ENCODE peak calls at places on chromosomes 3 and 15, in ten cellular contexts. One of them, this sample, is unnamed. For H3K36me3, the result is how much of the 10 kb centered on the place peaks cover.

GRCh38 chr3:24678441-24678865 is 183.8 kb upstream of the THRB start:
- DNase-seq in kidney epithelial cell: peak
- DNase-seq in thyroid gland: no peak
- DNase-seq in Peyer's patch: no peak
- DNase-seq in aorta: no peak
- DNase-seq in fibroblast of lung: peak
- DNase-seq in CD8-positive, alpha-beta memory T cell: no peak
- DNase-seq in GM23338: no peak
- DNase-seq in adipocyte: peak
- DNase-seq in stomach: no peak
- DNase-seq in this sample: no peak

GRCh38 chr3:60573494-60573893 is 677.8 kb downstream of the FHIT start:
- DNase-seq in stomach: no peak
- DNase-seq in kidney epithelial cell: no peak
- DNase-seq in GM23338: no peak
- DNase-seq in aorta: no peak
- DNase-seq in thyroid gland: no peak
- DNase-seq in CD8-positive, alpha-beta memory T cell: no peak
- DNase-seq in fibroblast of lung: no peak
- DNase-seq in Peyer's patch: no peak
- DNase-seq in adipocyte: no peak
- DNase-seq in this sample: no peak

GRCh38 chr3:174955513-174956001 is 96.4 kb downstream of the NAALADL2 start:
- DNase-seq in fibroblast of lung: no peak
- DNase-seq in thyroid gland: no peak
- DNase-seq in aorta: no peak
- DNase-seq in CD8-positive, alpha-beta memory T cell: no peak
- DNase-seq in GM23338: no peak
- DNase-seq in kidney epithelial cell: peak
- DNase-seq in stomach: no peak
- DNase-seq in adipocyte: peak
- DNase-seq in Peyer's patch: no peak
- DNase-seq in this sample: peak

GRCh38 chr3:30161370-30161769 is 445.0 kb upstream of the TGFBR2 start:
- DNase-seq in kidney epithelial cell: no peak
- DNase-seq in stomach: no peak
- DNase-seq in GM23338: no peak
- DNase-seq in fibroblast of lung: peak
- DNase-seq in Peyer's patch: no peak
- DNase-seq in aorta: no peak
- DNase-seq in CD8-positive, alpha-beta memory T cell: no peak
- DNase-seq in adipocyte: no peak
- DNase-seq in thyroid gland: peak
- DNase-seq in this sample: no peak

GRCh38 chr3:173221010-173221409 is 80.0 kb upstream of the SPATA16 start:
- DNase-seq in fibroblast of lung: peak
- DNase-seq in GM23338: peak
- DNase-seq in CD8-positive, alpha-beta memory T cell: no peak
- DNase-seq in Peyer's patch: no peak
- DNase-seq in stomach: no peak
- DNase-seq in kidney epithelial cell: no peak
- DNase-seq in adipocyte: peak
- DNase-seq in aorta: no peak
- DNase-seq in thyroid gland: no peak
- DNase-seq in this sample: peak

GRCh38 chr15:49015896-49016295 is 30.4 kb downstream of the SECISBP2L start:
- DNase-seq in CD8-positive, alpha-beta memory T cell: no peak
- DNase-seq in thyroid gland: no peak
- DNase-seq in Peyer's patch: no peak
- DNase-seq in aorta: no peak
- DNase-seq in stomach: no peak
- DNase-seq in adipocyte: peak
- DNase-seq in fibroblast of lung: no peak
- DNase-seq in GM23338: no peak
- DNase-seq in kidney epithelial cell: no peak
- DNase-seq in this sample: no peak

GRCh38 chr15:29978411-29979382 is 104.1 kb upstream of the GOLGA8J start:
- DNase-seq in aorta: no peak
- DNase-seq in stomach: no peak
- DNase-seq in kidney epithelial cell: no peak
- DNase-seq in GM23338: no peak
- DNase-seq in adipocyte: peak
- DNase-seq in fibroblast of lung: peak
- DNase-seq in thyroid gland: no peak
- DNase-seq in Peyer's patch: no peak
- DNase-seq in CD8-positive, alpha-beta memory T cell: no peak
- DNase-seq in this sample: no peak

GRCh38 chr3:40996827-40997710 is 202.2 kb upstream of the CTNNB1 start:
- DNase-seq in fibroblast of lung: no peak
- DNase-seq in adipocyte: no peak
- DNase-seq in CD8-positive, alpha-beta memory T cell: no peak
- DNase-seq in aorta: no peak
- DNase-seq in Peyer's patch: no peak
- DNase-seq in stomach: no peak
- DNase-seq in GM23338: peak
- DNase-seq in thyroid gland: no peak
- DNase-seq in kidney epithelial cell: no peak
- DNase-seq in this sample: no peak

GRCh38 chr3:125957674-125958510 is 11.1 kb upstream of the ROPN1B start:
- DNase-seq in thyroid gland: no peak
- DNase-seq in GM23338: peak
- DNase-seq in Peyer's patch: no peak
- DNase-seq in kidney epithelial cell: no peak
- DNase-seq in CD8-positive, alpha-beta memory T cell: no peak
- DNase-seq in aorta: no peak
- DNase-seq in adipocyte: no peak
- DNase-seq in fibroblast of lung: no peak
- DNase-seq in stomach: no peak
- DNase-seq in this sample: no peak

GRCh38 chr3:127808197-127808596 is 14.1 kb downstream of the MGLL start:
- DNase-seq in kidney epithelial cell: no peak
- DNase-seq in thyroid gland: no peak
- DNase-seq in aorta: no peak
- DNase-seq in adipocyte: no peak
- DNase-seq in Peyer's patch: no peak
- DNase-seq in fibroblast of lung: no peak
- DNase-seq in CD8-positive, alpha-beta memory T cell: no peak
- DNase-seq in stomach: no peak
- DNase-seq in GM23338: no peak
- DNase-seq in this sample: no peak
- H3K36me3 ChIP-seq in kidney epithelial cell: under half
- H3K36me3 ChIP-seq in thyroid gland: under half
- H3K36me3 ChIP-seq in aorta: under half
- H3K36me3 ChIP-seq in adipocyte: half or more
- H3K36me3 ChIP-seq in Peyer's patch: under half
- H3K36me3 ChIP-seq in fibroblast of lung: under half
- H3K36me3 ChIP-seq in CD8-positive, alpha-beta memory T cell: under half
- H3K36me3 ChIP-seq in stomach: under half
- H3K36me3 ChIP-seq in GM23338: under half
- H3K36me3 ChIP-seq in this sample: under half

DNA sequence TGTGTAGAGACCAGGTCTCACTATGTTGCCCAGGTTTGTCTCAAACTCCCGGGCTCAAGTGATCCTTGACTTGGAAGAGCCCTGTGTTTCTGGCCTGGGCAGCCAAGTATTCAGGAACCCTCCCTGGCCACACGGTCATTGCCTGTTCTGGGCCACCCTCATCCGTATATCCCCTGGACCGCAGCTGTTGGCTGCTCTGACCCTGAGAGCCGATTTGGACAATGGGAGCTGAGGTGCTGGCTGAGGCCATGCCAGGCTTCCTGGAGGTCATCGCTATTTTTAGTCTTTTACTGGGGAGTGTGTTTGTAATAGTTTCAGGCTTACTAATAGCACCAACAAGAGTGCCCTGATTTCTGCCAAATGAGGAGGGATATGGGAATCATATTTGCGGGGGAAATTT is 60.7 kb downstream of the ADAMTS7 start:
- DNase-seq in fibroblast of lung: peak
- DNase-seq in kidney epithelial cell: no peak
- DNase-seq in stomach: no peak
- DNase-seq in thyroid gland: no peak
- DNase-seq in aorta: peak
- DNase-seq in GM23338: no peak
- DNase-seq in Peyer's patch: no peak
- DNase-seq in CD8-positive, alpha-beta memory T cell: no peak
- DNase-seq in adipocyte: no peak
- DNase-seq in this sample: no peak
- H3K4me3 ChIP-seq in fibroblast of lung: no peak
- H3K4me3 ChIP-seq in kidney epithelial cell: no peak
- H3K4me3 ChIP-seq in stomach: peak
- H3K4me3 ChIP-seq in thyroid gland: no peak
- H3K4me3 ChIP-seq in aorta: no peak
- H3K4me3 ChIP-seq in GM23338: peak
- H3K4me3 ChIP-seq in Peyer's patch: no peak
- H3K4me3 ChIP-seq in CD8-positive, alpha-beta memory T cell: no peak
- H3K4me3 ChIP-seq in adipocyte: peak
- H3K4me3 ChIP-seq in this sample: no peak

GRCh38 chr3:12506201-12506600 is 21.9 kb downstream of the TSEN2 start:
- DNase-seq in thyroid gland: peak
- DNase-seq in aorta: no peak
- DNase-seq in adipocyte: no peak
- DNase-seq in GM23338: no peak
- DNase-seq in fibroblast of lung: no peak
- DNase-seq in stomach: no peak
- DNase-seq in CD8-positive, alpha-beta memory T cell: no peak
- DNase-seq in Peyer's patch: no peak
- DNase-seq in kidney epithelial cell: no peak
- DNase-seq in this sample: no peak

GRCh38 chr3:12508316-12508715 is 24.0 kb downstream of the TSEN2 start:
- DNase-seq in Peyer's patch: no peak
- DNase-seq in GM23338: no peak
- DNase-seq in stomach: no peak
- DNase-seq in kidney epithelial cell: peak
- DNase-seq in adipocyte: peak
- DNase-seq in fibroblast of lung: peak
- DNase-seq in CD8-positive, alpha-beta memory T cell: no peak
- DNase-seq in aorta: no peak
- DNase-seq in thyroid gland: no peak
- DNase-seq in this sample: no peak

GRCh38 chr3:12501360-12502020 is 17.2 kb downstream of the TSEN2 start:
- DNase-seq in GM23338: no peak
- DNase-seq in stomach: no peak
- DNase-seq in kidney epithelial cell: no peak
- DNase-seq in thyroid gland: no peak
- DNase-seq in aorta: no peak
- DNase-seq in fibroblast of lung: peak
- DNase-seq in CD8-positive, alpha-beta memory T cell: no peak
- DNase-seq in Peyer's patch: no peak
- DNase-seq in adipocyte: peak
- DNase-seq in this sample: no peak

GRCh38 chr3:12507871-12508281 is 23.6 kb downstream of the TSEN2 start:
- DNase-seq in fibroblast of lung: peak
- DNase-seq in GM23338: no peak
- DNase-seq in kidney epithelial cell: no peak
- DNase-seq in aorta: no peak
- DNase-seq in adipocyte: peak
- DNase-seq in Peyer's patch: no peak
- DNase-seq in stomach: no peak
- DNase-seq in thyroid gland: no peak
- DNase-seq in CD8-positive, alpha-beta memory T cell: no peak
- DNase-seq in this sample: no peak

DNA sequence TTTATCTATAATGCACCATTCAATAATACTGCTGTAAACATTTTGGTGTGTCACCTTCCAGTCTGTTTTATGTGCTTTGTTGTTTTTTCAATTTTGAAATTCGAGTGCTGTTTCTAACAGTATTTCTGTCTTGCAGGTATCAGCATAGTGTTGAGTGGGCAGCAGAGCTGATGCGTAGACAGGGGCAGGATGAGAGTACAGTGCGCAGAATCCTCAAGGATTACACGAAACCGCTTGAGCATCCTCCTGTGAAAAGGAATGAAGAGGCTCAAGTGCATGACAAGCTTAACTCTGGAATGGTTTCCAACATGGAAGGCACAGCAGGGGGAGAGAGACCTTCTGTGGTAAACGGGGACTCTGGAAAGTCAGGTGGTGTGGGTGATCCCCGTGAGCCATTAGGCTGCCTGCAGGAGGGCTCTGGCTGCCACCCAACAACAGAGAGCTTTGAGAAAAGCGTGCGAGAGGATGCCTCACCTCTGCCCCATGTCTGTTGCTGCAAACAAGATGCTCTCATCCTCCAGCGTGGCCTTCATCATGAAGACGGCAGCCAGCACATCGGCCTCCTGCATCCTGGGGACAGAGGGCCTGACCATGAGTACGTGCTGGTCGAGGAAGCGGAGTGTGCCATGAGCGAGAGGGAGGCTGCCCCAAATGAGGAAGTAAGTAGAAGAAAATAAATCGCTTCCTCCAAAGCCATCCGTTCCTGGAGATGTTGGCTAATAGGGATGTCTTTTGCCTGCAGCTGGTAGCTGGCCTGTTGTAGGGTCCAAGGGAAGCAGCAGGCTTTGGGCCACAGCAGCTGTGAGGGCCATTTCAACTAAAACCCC is 19.1 kb downstream of the TSEN2 start:
- DNase-seq in CD8-positive, alpha-beta memory T cell: no peak
- DNase-seq in GM23338: no peak
- DNase-seq in stomach: no peak
- DNase-seq in fibroblast of lung: no peak
- DNase-seq in adipocyte: no peak
- DNase-seq in thyroid gland: no peak
- DNase-seq in aorta: no peak
- DNase-seq in kidney epithelial cell: no peak
- DNase-seq in Peyer's patch: no peak
- DNase-seq in this sample: no peak
- H3K36me3 ChIP-seq in CD8-positive, alpha-beta memory T cell: under half
- H3K36me3 ChIP-seq in GM23338: under half
- H3K36me3 ChIP-seq in stomach: half or more
- H3K36me3 ChIP-seq in fibroblast of lung: under half
- H3K36me3 ChIP-seq in adipocyte: under half
- H3K36me3 ChIP-seq in thyroid gland: under half
- H3K36me3 ChIP-seq in aorta: under half
- H3K36me3 ChIP-seq in kidney epithelial cell: under half
- H3K36me3 ChIP-seq in Peyer's patch: under half
- H3K36me3 ChIP-seq in this sample: half or more

DNA sequence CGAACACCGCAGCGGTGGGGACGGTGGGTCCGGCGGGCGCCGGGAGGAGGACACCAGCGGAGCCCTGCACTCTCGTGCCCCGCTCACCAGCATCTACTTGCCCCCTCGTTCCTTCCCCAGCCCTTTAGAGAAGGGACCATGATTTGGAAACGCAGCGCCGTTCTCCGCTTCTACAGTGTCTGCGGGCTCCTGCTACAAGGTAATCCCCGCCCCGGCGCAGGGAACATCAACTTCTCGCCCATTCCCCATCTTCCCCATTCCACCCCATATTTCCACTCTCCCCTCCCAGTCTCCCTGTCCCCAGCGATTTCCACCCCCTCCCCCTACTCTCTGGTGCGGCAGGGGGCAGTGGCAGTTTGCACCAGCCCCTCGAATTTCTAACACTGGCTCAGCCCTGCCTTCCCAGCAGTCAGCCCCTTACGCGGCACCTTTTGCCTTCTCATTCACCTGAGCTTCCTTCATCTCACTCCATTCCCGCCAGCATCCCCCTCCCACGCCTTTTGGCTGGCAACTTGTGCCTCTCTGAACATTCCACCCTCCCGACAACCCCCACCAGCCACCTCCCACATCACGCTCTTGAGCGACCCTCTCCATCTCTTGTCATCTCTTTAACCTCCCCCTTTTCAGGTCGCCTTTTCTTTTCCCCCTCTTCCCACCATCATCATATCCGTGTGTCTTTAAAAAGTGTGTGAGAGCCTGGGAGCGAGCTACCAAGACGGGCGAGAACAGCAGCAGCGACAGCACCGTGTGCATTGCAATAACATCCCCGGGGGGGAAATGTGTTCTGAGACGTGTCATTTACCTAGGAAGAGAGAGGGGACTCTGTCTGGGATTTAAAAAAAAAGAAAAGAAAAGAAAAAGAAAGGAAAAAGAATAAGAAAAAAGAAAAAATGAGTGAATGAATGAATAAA is 936 bp downstream of the CADM2 start:
- DNase-seq in thyroid gland: no peak
- DNase-seq in kidney epithelial cell: no peak
- DNase-seq in CD8-positive, alpha-beta memory T cell: no peak
- DNase-seq in GM23338: peak
- DNase-seq in adipocyte: no peak
- DNase-seq in stomach: no peak
- DNase-seq in aorta: peak
- DNase-seq in fibroblast of lung: no peak
- DNase-seq in Peyer's patch: no peak
- DNase-seq in this sample: peak
- H3K4me3 ChIP-seq in thyroid gland: peak
- H3K4me3 ChIP-seq in kidney epithelial cell: peak
- H3K4me3 ChIP-seq in CD8-positive, alpha-beta memory T cell: peak
- H3K4me3 ChIP-seq in GM23338: peak
- H3K4me3 ChIP-seq in adipocyte: peak
- H3K4me3 ChIP-seq in stomach: peak
- H3K4me3 ChIP-seq in aorta: no peak
- H3K4me3 ChIP-seq in fibroblast of lung: no peak
- H3K4me3 ChIP-seq in Peyer's patch: peak
- H3K4me3 ChIP-seq in this sample: peak

This sample was measured in HAP-1.